ENCODE peak calls at places on chromosomes 7 and 10, in ten cellular contexts. One of them, this sample, is unnamed.

GRCh38 chr10:100522945-100523344 is 3.3 kb upstream of the SEC31B start:
- DNase-seq in GOT3: no peak
- DNase-seq in NB4: no peak
- DNase-seq in kidney: no peak
- DNase-seq in HT1080: no peak
- DNase-seq in head of caudate nucleus: no peak
- DNase-seq in mesothelial cell of epicardium: no peak
- DNase-seq in NCI-H82: no peak
- DNase-seq in iris pigment epithelial cell: peak
- DNase-seq in breast epithelium: no peak
- DNase-seq in this sample: no peak

GRCh38 chr10:64112697-64113367 is 591.6 kb downstream of the REEP3 start:
- DNase-seq in kidney: no peak
- DNase-seq in NCI-H82: no peak
- DNase-seq in iris pigment epithelial cell: no peak
- DNase-seq in NB4: no peak
- DNase-seq in GOT3: no peak
- DNase-seq in breast epithelium: no peak
- DNase-seq in HT1080: no peak
- DNase-seq in head of caudate nucleus: no peak
- DNase-seq in mesothelial cell of epicardium: no peak
- DNase-seq in this sample: no peak

GRCh38 chr7:81499262-81500116 is 270.4 kb downstream of the HGF start:
- DNase-seq in mesothelial cell of epicardium: no peak
- DNase-seq in GOT3: no peak
- DNase-seq in kidney: no peak
- DNase-seq in head of caudate nucleus: no peak
- DNase-seq in iris pigment epithelial cell: peak
- DNase-seq in NCI-H82: peak
- DNase-seq in breast epithelium: no peak
- DNase-seq in NB4: peak
- DNase-seq in HT1080: peak
- DNase-seq in this sample: peak

GRCh38 chr7:135236727-135237126 is 3.1 kb downstream of the STRA8 start:
- DNase-seq in head of caudate nucleus: no peak
- DNase-seq in NB4: peak
- DNase-seq in kidney: no peak
- DNase-seq in iris pigment epithelial cell: no peak
- DNase-seq in breast epithelium: no peak
- DNase-seq in NCI-H82: no peak
- DNase-seq in HT1080: no peak
- DNase-seq in GOT3: no peak
- DNase-seq in mesothelial cell of epicardium: no peak
- DNase-seq in this sample: no peak

GRCh38 chr10:35611750-35612149 is 6.6 kb downstream of the GJD4 start:
- DNase-seq in head of caudate nucleus: no peak
- DNase-seq in HT1080: peak
- DNase-seq in breast epithelium: no peak
- DNase-seq in iris pigment epithelial cell: no peak
- DNase-seq in GOT3: no peak
- DNase-seq in kidney: no peak
- DNase-seq in NB4: peak
- DNase-seq in NCI-H82: peak
- DNase-seq in mesothelial cell of epicardium: no peak
- DNase-seq in this sample: no peak

GRCh38 chr7:138549082-138549481 is 89.0 kb downstream of the TRIM24 start:
- DNase-seq in NB4: no peak
- DNase-seq in GOT3: no peak
- DNase-seq in NCI-H82: no peak
- DNase-seq in breast epithelium: no peak
- DNase-seq in head of caudate nucleus: no peak
- DNase-seq in iris pigment epithelial cell: no peak
- DNase-seq in mesothelial cell of epicardium: no peak
- DNase-seq in HT1080: no peak
- DNase-seq in kidney: no peak
- DNase-seq in this sample: no peak

GRCh38 chr10:44924261-44925040 is 13.3 kb downstream of the TMEM72 start:
- DNase-seq in NB4: no peak
- DNase-seq in head of caudate nucleus: no peak
- DNase-seq in HT1080: no peak
- DNase-seq in GOT3: no peak
- DNase-seq in mesothelial cell of epicardium: no peak
- DNase-seq in NCI-H82: no peak
- DNase-seq in iris pigment epithelial cell: no peak
- DNase-seq in kidney: no peak
- DNase-seq in breast epithelium: no peak
- DNase-seq in this sample: no peak

GRCh38 chr10:73879296-73880173 is 5.2 kb upstream of the CAMK2G start:
- DNase-seq in iris pigment epithelial cell: peak
- DNase-seq in breast epithelium: peak
- DNase-seq in GOT3: peak
- DNase-seq in head of caudate nucleus: peak
- DNase-seq in kidney: peak
- DNase-seq in HT1080: peak
- DNase-seq in NB4: peak
- DNase-seq in NCI-H82: peak
- DNase-seq in mesothelial cell of epicardium: no peak
- DNase-seq in this sample: peak

GRCh38 chr10:132135398-132135872 is 51.3 kb upstream of the DPYSL4 start:
- DNase-seq in head of caudate nucleus: no peak
- DNase-seq in breast epithelium: no peak
- DNase-seq in NB4: no peak
- DNase-seq in NCI-H82: no peak
- DNase-seq in mesothelial cell of epicardium: peak
- DNase-seq in HT1080: no peak
- DNase-seq in kidney: peak
- DNase-seq in GOT3: no peak
- DNase-seq in iris pigment epithelial cell: no peak
- DNase-seq in this sample: no peak

GRCh38 chr7:139570119-139570518 is 46.6 kb downstream of the CLEC2L start:
- DNase-seq in NCI-H82: peak
- DNase-seq in HT1080: no peak
- DNase-seq in kidney: no peak
- DNase-seq in head of caudate nucleus: peak
- DNase-seq in GOT3: no peak
- DNase-seq in mesothelial cell of epicardium: no peak
- DNase-seq in breast epithelium: peak
- DNase-seq in NB4: no peak
- DNase-seq in iris pigment epithelial cell: no peak
- DNase-seq in this sample: no peak

This sample was measured in body of pancreas.